ENCODE peak calls at places on chromosomes 5 and 9, in ten cellular contexts. One of them, this sample, is unnamed.

GRCh38 chr9:132846918-132847515 is 31.1 kb downstream of the AK8 start:
- DNase-seq in hepatocyte: no peak
- DNase-seq in fibroblast of mammary gland: no peak
- DNase-seq in adrenal gland: no peak
- DNase-seq in psoas muscle: peak
- DNase-seq in lower lobe of right lung: no peak
- DNase-seq in mesendoderm: no peak
- DNase-seq in PC-3: no peak
- DNase-seq in naive thymus-derived CD4-positive, alpha-beta T cell: no peak
- DNase-seq in foreskin fibroblast: no peak
- DNase-seq in this sample: no peak

GRCh38 chr5:1965860-1966396 is 83.2 kb upstream of the IRX4 start:
- DNase-seq in hepatocyte: no peak
- DNase-seq in fibroblast of mammary gland: no peak
- DNase-seq in adrenal gland: no peak
- DNase-seq in psoas muscle: no peak
- DNase-seq in lower lobe of right lung: no peak
- DNase-seq in mesendoderm: no peak
- DNase-seq in PC-3: no peak
- DNase-seq in naive thymus-derived CD4-positive, alpha-beta T cell: no peak
- DNase-seq in foreskin fibroblast: no peak
- DNase-seq in this sample: peak

GRCh38 chr9:87516931-87517300 is 19.2 kb downstream of the DAPK1 start:
- DNase-seq in hepatocyte: no peak
- DNase-seq in fibroblast of mammary gland: no peak
- DNase-seq in adrenal gland: no peak
- DNase-seq in psoas muscle: no peak
- DNase-seq in lower lobe of right lung: no peak
- DNase-seq in mesendoderm: no peak
- DNase-seq in PC-3: no peak
- DNase-seq in naive thymus-derived CD4-positive, alpha-beta T cell: no peak
- DNase-seq in foreskin fibroblast: no peak
- DNase-seq in this sample: peak

GRCh38 chr5:41707853-41708603 is 162.2 kb downstream of the OXCT1 start:
- DNase-seq in hepatocyte: no peak
- DNase-seq in fibroblast of mammary gland: peak
- DNase-seq in adrenal gland: no peak
- DNase-seq in psoas muscle: no peak
- DNase-seq in lower lobe of right lung: no peak
- DNase-seq in mesendoderm: peak
- DNase-seq in PC-3: peak
- DNase-seq in naive thymus-derived CD4-positive, alpha-beta T cell: no peak
- DNase-seq in foreskin fibroblast: peak
- DNase-seq in this sample: peak

GRCh38 chr9:126388964-126389363 is 62.3 kb downstream of the MVB12B start:
- DNase-seq in hepatocyte: no peak
- DNase-seq in fibroblast of mammary gland: no peak
- DNase-seq in adrenal gland: no peak
- DNase-seq in psoas muscle: no peak
- DNase-seq in lower lobe of right lung: no peak
- DNase-seq in mesendoderm: no peak
- DNase-seq in PC-3: no peak
- DNase-seq in naive thymus-derived CD4-positive, alpha-beta T cell: no peak
- DNase-seq in foreskin fibroblast: no peak
- DNase-seq in this sample: no peak

GRCh38 chr5:14469485-14470377 is 111.9 kb upstream of the OTULINL start:
- DNase-seq in hepatocyte: no peak
- DNase-seq in fibroblast of mammary gland: no peak
- DNase-seq in adrenal gland: no peak
- DNase-seq in psoas muscle: no peak
- DNase-seq in lower lobe of right lung: no peak
- DNase-seq in mesendoderm: no peak
- DNase-seq in PC-3: no peak
- DNase-seq in naive thymus-derived CD4-positive, alpha-beta T cell: no peak
- DNase-seq in foreskin fibroblast: no peak
- DNase-seq in this sample: no peak

GRCh38 chr5:111774525-111774924 is 17.5 kb upstream of the NREP start:
- DNase-seq in hepatocyte: peak
- DNase-seq in fibroblast of mammary gland: peak
- DNase-seq in adrenal gland: no peak
- DNase-seq in psoas muscle: peak
- DNase-seq in lower lobe of right lung: peak
- DNase-seq in mesendoderm: peak
- DNase-seq in PC-3: peak
- DNase-seq in naive thymus-derived CD4-positive, alpha-beta T cell: no peak
- DNase-seq in foreskin fibroblast: peak
- DNase-seq in this sample: peak

GRCh38 chr9:34606908-34607307 is 5.0 kb downstream of the RPP25L start:
- DNase-seq in hepatocyte: peak
- DNase-seq in fibroblast of mammary gland: no peak
- DNase-seq in adrenal gland: no peak
- DNase-seq in psoas muscle: no peak
- DNase-seq in lower lobe of right lung: no peak
- DNase-seq in mesendoderm: no peak
- DNase-seq in PC-3: no peak
- DNase-seq in naive thymus-derived CD4-positive, alpha-beta T cell: no peak
- DNase-seq in foreskin fibroblast: no peak
- DNase-seq in this sample: no peak

GRCh38 chr5:74631088-74631960 is 9.2 kb downstream of the ENC1 start:
- DNase-seq in hepatocyte: no peak
- DNase-seq in fibroblast of mammary gland: peak
- DNase-seq in adrenal gland: no peak
- DNase-seq in psoas muscle: no peak
- DNase-seq in lower lobe of right lung: no peak
- DNase-seq in mesendoderm: peak
- DNase-seq in PC-3: peak
- DNase-seq in naive thymus-derived CD4-positive, alpha-beta T cell: no peak
- DNase-seq in foreskin fibroblast: peak
- DNase-seq in this sample: peak

GRCh38 chr5:146716636-146717035 is 161.9 kb downstream of the PPP2R2B start:
- DNase-seq in hepatocyte: no peak
- DNase-seq in fibroblast of mammary gland: no peak
- DNase-seq in adrenal gland: no peak
- DNase-seq in psoas muscle: no peak
- DNase-seq in lower lobe of right lung: no peak
- DNase-seq in mesendoderm: no peak
- DNase-seq in PC-3: no peak
- DNase-seq in naive thymus-derived CD4-positive, alpha-beta T cell: no peak
- DNase-seq in foreskin fibroblast: no peak
- DNase-seq in this sample: no peak

GRCh38 chr5:132810605-132811004 is 2.5 kb upstream of the SOWAHA start:
- DNase-seq in hepatocyte: no peak
- DNase-seq in fibroblast of mammary gland: no peak
- DNase-seq in adrenal gland: no peak
- DNase-seq in psoas muscle: no peak
- DNase-seq in lower lobe of right lung: no peak
- DNase-seq in mesendoderm: no peak
- DNase-seq in PC-3: no peak
- DNase-seq in naive thymus-derived CD4-positive, alpha-beta T cell: no peak
- DNase-seq in foreskin fibroblast: no peak
- DNase-seq in this sample: no peak

GRCh38 chr5:132814441-132815294 is 1.6 kb downstream of the SOWAHA start:
- DNase-seq in hepatocyte: no peak
- DNase-seq in fibroblast of mammary gland: no peak
- DNase-seq in adrenal gland: no peak
- DNase-seq in psoas muscle: no peak
- DNase-seq in lower lobe of right lung: no peak
- DNase-seq in mesendoderm: peak
- DNase-seq in PC-3: no peak
- DNase-seq in naive thymus-derived CD4-positive, alpha-beta T cell: no peak
- DNase-seq in foreskin fibroblast: no peak
- DNase-seq in this sample: peak

GRCh38 chr5:132812949-132813598 is at the start of gene SOWAHA:
- DNase-seq in hepatocyte: peak
- DNase-seq in fibroblast of mammary gland: no peak
- DNase-seq in adrenal gland: no peak
- DNase-seq in psoas muscle: no peak
- DNase-seq in lower lobe of right lung: no peak
- DNase-seq in mesendoderm: no peak
- DNase-seq in PC-3: no peak
- DNase-seq in naive thymus-derived CD4-positive, alpha-beta T cell: no peak
- DNase-seq in foreskin fibroblast: no peak
- DNase-seq in this sample: peak

GRCh38 chr5:132813599-132814440 is 718 bp downstream of the SOWAHA start:
- DNase-seq in hepatocyte: peak
- DNase-seq in fibroblast of mammary gland: no peak
- DNase-seq in adrenal gland: no peak
- DNase-seq in psoas muscle: peak
- DNase-seq in lower lobe of right lung: no peak
- DNase-seq in mesendoderm: peak
- DNase-seq in PC-3: no peak
- DNase-seq in naive thymus-derived CD4-positive, alpha-beta T cell: peak
- DNase-seq in foreskin fibroblast: no peak
- DNase-seq in this sample: peak

DNA sequence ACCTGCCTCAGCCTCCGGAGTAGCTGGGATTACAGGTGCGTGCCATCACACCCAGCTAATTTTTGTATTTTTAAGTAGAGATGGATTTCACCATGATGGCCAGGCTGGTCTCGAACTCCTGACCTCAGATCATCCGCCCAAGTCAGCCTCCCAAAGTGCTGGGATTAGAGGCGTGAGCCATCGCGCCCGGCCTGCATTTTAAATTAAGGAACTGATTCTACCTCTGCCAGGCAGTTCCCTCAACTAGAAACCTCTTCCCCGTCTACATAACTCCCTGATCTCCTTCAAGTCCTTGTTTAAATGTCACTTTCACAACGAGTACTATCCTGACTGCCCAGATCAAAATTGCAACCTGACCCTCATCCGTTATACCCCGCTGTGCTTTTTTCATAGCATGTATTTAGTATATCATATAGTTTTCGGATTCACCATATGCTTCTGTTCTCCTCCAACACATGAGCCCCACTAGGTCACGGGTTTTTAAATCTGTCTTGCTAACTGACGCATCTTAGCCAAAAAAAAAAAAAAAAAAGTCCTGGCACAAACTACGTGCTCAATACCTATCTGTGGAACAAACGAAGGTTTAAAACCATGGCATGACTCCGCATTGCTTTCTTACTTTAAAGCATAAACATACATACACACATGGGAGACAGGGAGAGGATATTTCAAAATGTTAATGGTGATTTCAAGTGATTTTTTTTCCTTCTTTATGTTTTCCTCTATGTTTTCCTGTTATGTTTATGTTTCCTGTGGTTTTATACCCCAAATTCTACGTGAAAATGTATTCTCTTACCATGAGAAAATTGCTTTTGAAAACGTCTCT is 766 bp upstream of the SOWAHA start:
- DNase-seq in hepatocyte: no peak
- DNase-seq in fibroblast of mammary gland: no peak
- DNase-seq in adrenal gland: no peak
- DNase-seq in psoas muscle: no peak
- DNase-seq in lower lobe of right lung: no peak
- DNase-seq in mesendoderm: no peak
- DNase-seq in PC-3: no peak
- DNase-seq in naive thymus-derived CD4-positive, alpha-beta T cell: no peak
- DNase-seq in foreskin fibroblast: no peak
- DNase-seq in this sample: no peak
- H3K4me3 ChIP-seq in hepatocyte: no peak
- H3K4me3 ChIP-seq in fibroblast of mammary gland: no peak
- H3K4me3 ChIP-seq in adrenal gland: no peak
- H3K4me3 ChIP-seq in psoas muscle: no peak
- H3K4me3 ChIP-seq in lower lobe of right lung: no peak
- H3K4me3 ChIP-seq in mesendoderm: no peak
- H3K4me3 ChIP-seq in PC-3: peak
- H3K4me3 ChIP-seq in naive thymus-derived CD4-positive, alpha-beta T cell: peak
- H3K4me3 ChIP-seq in foreskin fibroblast: no peak
- H3K4me3 ChIP-seq in this sample: peak

GRCh38 chr5:141319699-141320098 is 885 bp downstream of the TAF7 start:
- DNase-seq in hepatocyte: no peak
- DNase-seq in fibroblast of mammary gland: no peak
- DNase-seq in adrenal gland: no peak
- DNase-seq in psoas muscle: no peak
- DNase-seq in lower lobe of right lung: no peak
- DNase-seq in mesendoderm: peak
- DNase-seq in PC-3: no peak
- DNase-seq in naive thymus-derived CD4-positive, alpha-beta T cell: no peak
- DNase-seq in foreskin fibroblast: no peak
- DNase-seq in this sample: no peak
- H3K4me3 ChIP-seq in hepatocyte: peak
- H3K4me3 ChIP-seq in fibroblast of mammary gland: peak
- H3K4me3 ChIP-seq in adrenal gland: peak
- H3K4me3 ChIP-seq in psoas muscle: peak
- H3K4me3 ChIP-seq in lower lobe of right lung: peak
- H3K4me3 ChIP-seq in mesendoderm: peak
- H3K4me3 ChIP-seq in PC-3: peak
- H3K4me3 ChIP-seq in naive thymus-derived CD4-positive, alpha-beta T cell: peak
- H3K4me3 ChIP-seq in foreskin fibroblast: peak
- H3K4me3 ChIP-seq in this sample: peak

GRCh38 chr5:141223112-141223783 is at the start of gene PCDHB14:
- DNase-seq in hepatocyte: peak
- DNase-seq in fibroblast of mammary gland: peak
- DNase-seq in adrenal gland: no peak
- DNase-seq in psoas muscle: no peak
- DNase-seq in lower lobe of right lung: no peak
- DNase-seq in mesendoderm: peak
- DNase-seq in PC-3: peak
- DNase-seq in naive thymus-derived CD4-positive, alpha-beta T cell: no peak
- DNase-seq in foreskin fibroblast: peak
- DNase-seq in this sample: peak
- H3K4me3 ChIP-seq in hepatocyte: no peak
- H3K4me3 ChIP-seq in fibroblast of mammary gland: no peak
- H3K4me3 ChIP-seq in adrenal gland: no peak
- H3K4me3 ChIP-seq in psoas muscle: peak
- H3K4me3 ChIP-seq in lower lobe of right lung: peak
- H3K4me3 ChIP-seq in mesendoderm: no peak
- H3K4me3 ChIP-seq in PC-3: peak
- H3K4me3 ChIP-seq in naive thymus-derived CD4-positive, alpha-beta T cell: no peak
- H3K4me3 ChIP-seq in foreskin fibroblast: peak
- H3K4me3 ChIP-seq in this sample: peak

GRCh38 chr5:59035681-59036080 is 452.8 kb downstream of the RAB3C start:
- DNase-seq in hepatocyte: no peak
- DNase-seq in fibroblast of mammary gland: no peak
- DNase-seq in adrenal gland: no peak
- DNase-seq in psoas muscle: no peak
- DNase-seq in lower lobe of right lung: no peak
- DNase-seq in mesendoderm: no peak
- DNase-seq in PC-3: no peak
- DNase-seq in naive thymus-derived CD4-positive, alpha-beta T cell: no peak
- DNase-seq in foreskin fibroblast: no peak
- DNase-seq in this sample: no peak

GRCh38 chr5:59034498-59035186 is 451.8 kb downstream of the RAB3C start:
- DNase-seq in hepatocyte: peak
- DNase-seq in fibroblast of mammary gland: peak
- DNase-seq in adrenal gland: peak
- DNase-seq in psoas muscle: no peak
- DNase-seq in lower lobe of right lung: no peak
- DNase-seq in mesendoderm: peak
- DNase-seq in PC-3: peak
- DNase-seq in naive thymus-derived CD4-positive, alpha-beta T cell: no peak
- DNase-seq in foreskin fibroblast: peak
- DNase-seq in this sample: no peak

GRCh38 chr5:59037041-59037440 is 454.2 kb downstream of the RAB3C start:
- DNase-seq in hepatocyte: no peak
- DNase-seq in fibroblast of mammary gland: no peak
- DNase-seq in adrenal gland: no peak
- DNase-seq in psoas muscle: no peak
- DNase-seq in lower lobe of right lung: no peak
- DNase-seq in mesendoderm: no peak
- DNase-seq in PC-3: no peak
- DNase-seq in naive thymus-derived CD4-positive, alpha-beta T cell: no peak
- DNase-seq in foreskin fibroblast: no peak
- DNase-seq in this sample: no peak

GRCh38 chr5:59037453-59038168 is 454.7 kb downstream of the RAB3C start:
- DNase-seq in hepatocyte: no peak
- DNase-seq in fibroblast of mammary gland: peak
- DNase-seq in adrenal gland: no peak
- DNase-seq in psoas muscle: no peak
- DNase-seq in lower lobe of right lung: no peak
- DNase-seq in mesendoderm: no peak
- DNase-seq in PC-3: no peak
- DNase-seq in naive thymus-derived CD4-positive, alpha-beta T cell: no peak
- DNase-seq in foreskin fibroblast: no peak
- DNase-seq in this sample: no peak

GRCh38 chr5:59036274-59036961 is 453.5 kb downstream of the RAB3C start:
- DNase-seq in hepatocyte: peak
- DNase-seq in fibroblast of mammary gland: peak
- DNase-seq in adrenal gland: no peak
- DNase-seq in psoas muscle: peak
- DNase-seq in lower lobe of right lung: peak
- DNase-seq in mesendoderm: no peak
- DNase-seq in PC-3: peak
- DNase-seq in naive thymus-derived CD4-positive, alpha-beta T cell: no peak
- DNase-seq in foreskin fibroblast: peak
- DNase-seq in this sample: no peak
- H3K4me3 ChIP-seq in hepatocyte: no peak
- H3K4me3 ChIP-seq in fibroblast of mammary gland: peak
- H3K4me3 ChIP-seq in adrenal gland: no peak
- H3K4me3 ChIP-seq in psoas muscle: peak
- H3K4me3 ChIP-seq in lower lobe of right lung: peak
- H3K4me3 ChIP-seq in mesendoderm: no peak
- H3K4me3 ChIP-seq in PC-3: peak
- H3K4me3 ChIP-seq in naive thymus-derived CD4-positive, alpha-beta T cell: peak
- H3K4me3 ChIP-seq in foreskin fibroblast: no peak
- H3K4me3 ChIP-seq in this sample: no peak